ENCODE peak calls at places on chromosomes 7 and 10, in nine cellular contexts. One of them, this sample, is unnamed.

GRCh38 chr10:20041931-20042330 is 225.7 kb downstream of the PLXDC2 start:
- DNase-seq in fibroblast of the aortic adventitia: no peak
- DNase-seq in IMR-90: no peak
- DNase-seq in CD8-positive, alpha-beta T cell: no peak
- DNase-seq in uterus: no peak
- DNase-seq in fibroblast of lung: no peak
- DNase-seq in prostate gland: no peak
- DNase-seq in colonic mucosa: no peak
- DNase-seq in A549: no peak
- DNase-seq in this sample: no peak

GRCh38 chr7:28239823-28240204 is 59.2 kb upstream of the JAZF1 start:
- DNase-seq in fibroblast of the aortic adventitia: no peak
- DNase-seq in IMR-90: no peak
- DNase-seq in CD8-positive, alpha-beta T cell: no peak
- DNase-seq in uterus: no peak
- DNase-seq in fibroblast of lung: no peak
- DNase-seq in prostate gland: no peak
- DNase-seq in colonic mucosa: no peak
- DNase-seq in A549: no peak
- DNase-seq in this sample: no peak

GRCh38 chr10:14560794-14561765 is 213.6 kb downstream of the FAM107B start:
- DNase-seq in fibroblast of the aortic adventitia: no peak
- DNase-seq in IMR-90: no peak
- DNase-seq in CD8-positive, alpha-beta T cell: no peak
- DNase-seq in uterus: no peak
- DNase-seq in fibroblast of lung: no peak
- DNase-seq in prostate gland: no peak
- DNase-seq in colonic mucosa: peak; percentile 21
- DNase-seq in A549: no peak
- DNase-seq in this sample: no peak

GRCh38 chr10:77711683-77712049 is 74.1 kb upstream of the KCNMA1 start:
- DNase-seq in fibroblast of the aortic adventitia: no peak
- DNase-seq in IMR-90: no peak
- DNase-seq in CD8-positive, alpha-beta T cell: no peak
- DNase-seq in uterus: no peak
- DNase-seq in fibroblast of lung: no peak
- DNase-seq in prostate gland: no peak
- DNase-seq in colonic mucosa: no peak
- DNase-seq in A549: no peak
- DNase-seq in this sample: no peak

GRCh38 chr10:99920901-99921300 is 88.8 kb downstream of the DNMBP start:
- DNase-seq in fibroblast of the aortic adventitia: peak; percentile 62
- DNase-seq in IMR-90: peak; percentile 64
- DNase-seq in CD8-positive, alpha-beta T cell: no peak
- DNase-seq in uterus: no peak
- DNase-seq in fibroblast of lung: peak; percentile 71
- DNase-seq in prostate gland: no peak
- DNase-seq in colonic mucosa: no peak
- DNase-seq in A549: no peak
- DNase-seq in this sample: no peak

GRCh38 chr7:7756577-7756976 is 38.2 kb upstream of the RPA3 start:
- DNase-seq in fibroblast of the aortic adventitia: no peak
- DNase-seq in IMR-90: no peak
- DNase-seq in CD8-positive, alpha-beta T cell: no peak
- DNase-seq in uterus: no peak
- DNase-seq in fibroblast of lung: no peak
- DNase-seq in prostate gland: no peak
- DNase-seq in colonic mucosa: no peak
- DNase-seq in A549: no peak
- DNase-seq in this sample: no peak

GRCh38 chr10:91694170-91694794 is 61.4 kb upstream of the PPP1R3C start:
- DNase-seq in fibroblast of the aortic adventitia: peak; percentile 62
- DNase-seq in IMR-90: peak; percentile 51
- DNase-seq in CD8-positive, alpha-beta T cell: no peak
- DNase-seq in uterus: no peak
- DNase-seq in fibroblast of lung: peak; percentile 23
- DNase-seq in prostate gland: no peak
- DNase-seq in colonic mucosa: peak; percentile 30
- DNase-seq in A549: peak; percentile 54
- DNase-seq in this sample: no peak

GRCh38 chr10:49662169-49662830 is 17.2 kb upstream of the C10orf53 start:
- DNase-seq in fibroblast of the aortic adventitia: no peak
- DNase-seq in IMR-90: no peak
- DNase-seq in CD8-positive, alpha-beta T cell: peak; percentile 17
- DNase-seq in uterus: no peak
- DNase-seq in fibroblast of lung: no peak
- DNase-seq in prostate gland: peak; percentile 1
- DNase-seq in colonic mucosa: no peak
- DNase-seq in A549: no peak
- DNase-seq in this sample: no peak

GRCh38 chr10:20855398-20856038 is 41.6 kb downstream of the NEBL start:
- DNase-seq in fibroblast of the aortic adventitia: peak; percentile 54
- DNase-seq in IMR-90: peak; percentile 35
- DNase-seq in CD8-positive, alpha-beta T cell: no peak
- DNase-seq in uterus: no peak
- DNase-seq in fibroblast of lung: peak; percentile 29
- DNase-seq in prostate gland: no peak
- DNase-seq in colonic mucosa: no peak
- DNase-seq in A549: no peak
- DNase-seq in this sample: no peak

GRCh38 chr7:2732959-2733584 is 45.1 kb downstream of the AMZ1 start:
- DNase-seq in fibroblast of the aortic adventitia: peak; percentile 54
- DNase-seq in IMR-90: peak; percentile 41
- DNase-seq in CD8-positive, alpha-beta T cell: no peak
- DNase-seq in uterus: peak; percentile 74
- DNase-seq in fibroblast of lung: peak; percentile 78
- DNase-seq in prostate gland: peak; percentile 89
- DNase-seq in colonic mucosa: peak; percentile 46
- DNase-seq in A549: no peak
- DNase-seq in this sample: no peak
- TF ChIP-seq CTCF in fibroblast of the aortic adventitia: no peak
- TF ChIP-seq CTCF in IMR-90: no peak
- TF ChIP-seq CTCF in CD8-positive, alpha-beta T cell: no peak
- TF ChIP-seq CTCF in uterus: no peak
- TF ChIP-seq CTCF in fibroblast of lung: peak; percentile 5
- TF ChIP-seq CTCF in prostate gland: peak; percentile 16
- TF ChIP-seq CTCF in colonic mucosa: no peak
- TF ChIP-seq CTCF in A549: no peak
- TF ChIP-seq CTCF in this sample: no peak

GRCh38 chr10:5945561-5946418 is 31.6 kb downstream of the IL15RA start:
- DNase-seq in fibroblast of the aortic adventitia: peak; percentile 99
- DNase-seq in IMR-90: peak; percentile 97
- DNase-seq in CD8-positive, alpha-beta T cell: no peak
- DNase-seq in uterus: peak; percentile 86
- DNase-seq in fibroblast of lung: peak; percentile 98
- DNase-seq in prostate gland: peak; percentile 20
- DNase-seq in colonic mucosa: peak; percentile 47
- DNase-seq in A549: no peak
- DNase-seq in this sample: peak; percentile 78

GRCh38 chr10:5946786-5947185 is 30.6 kb downstream of the IL15RA start:
- DNase-seq in fibroblast of the aortic adventitia: no peak
- DNase-seq in IMR-90: no peak
- DNase-seq in CD8-positive, alpha-beta T cell: no peak
- DNase-seq in uterus: no peak
- DNase-seq in fibroblast of lung: no peak
- DNase-seq in prostate gland: no peak
- DNase-seq in colonic mucosa: no peak
- DNase-seq in A549: no peak
- DNase-seq in this sample: no peak

GRCh38 chr10:5944389-5945202 is 32.7 kb downstream of the IL15RA start:
- DNase-seq in fibroblast of the aortic adventitia: peak; percentile 100
- DNase-seq in IMR-90: peak; percentile 100
- DNase-seq in CD8-positive, alpha-beta T cell: no peak
- DNase-seq in uterus: peak; percentile 98
- DNase-seq in fibroblast of lung: peak; percentile 100
- DNase-seq in prostate gland: peak; percentile 48
- DNase-seq in colonic mucosa: peak; percentile 88
- DNase-seq in A549: peak; percentile 34
- DNase-seq in this sample: peak; percentile 99

GRCh38 chr10:5943536-5943935 is 33.8 kb downstream of the IL15RA start:
- DNase-seq in fibroblast of the aortic adventitia: peak; percentile 50
- DNase-seq in IMR-90: peak; percentile 59
- DNase-seq in CD8-positive, alpha-beta T cell: no peak
- DNase-seq in uterus: peak; percentile 79
- DNase-seq in fibroblast of lung: peak; percentile 68
- DNase-seq in prostate gland: no peak
- DNase-seq in colonic mucosa: no peak
- DNase-seq in A549: no peak
- DNase-seq in this sample: no peak

GRCh38 chr10:5945203-5945534 is 32.2 kb downstream of the IL15RA start:
- DNase-seq in fibroblast of the aortic adventitia: no peak
- DNase-seq in IMR-90: no peak
- DNase-seq in CD8-positive, alpha-beta T cell: no peak
- DNase-seq in uterus: peak; percentile 50
- DNase-seq in fibroblast of lung: no peak
- DNase-seq in prostate gland: no peak
- DNase-seq in colonic mucosa: no peak
- DNase-seq in A549: no peak
- DNase-seq in this sample: no peak
- H3K4me3 ChIP-seq in fibroblast of the aortic adventitia: peak overlapping the region; percentile 43
- H3K4me3 ChIP-seq in IMR-90: no peak overlapping the region
- H3K4me3 ChIP-seq in CD8-positive, alpha-beta T cell: no peak overlapping the region
- H3K4me3 ChIP-seq in uterus: peak overlapping the region; percentile 7
- H3K4me3 ChIP-seq in fibroblast of lung: peak overlapping the region; percentile 36
- H3K4me3 ChIP-seq in prostate gland: no peak overlapping the region
- H3K4me3 ChIP-seq in colonic mucosa: no peak overlapping the region
- H3K4me3 ChIP-seq in A549: no peak overlapping the region
- H3K4me3 ChIP-seq in this sample: peak overlapping the region; percentile 22

GRCh38 chr10:79319372-79319771 is 27.9 kb upstream of the PPIF start:
- DNase-seq in fibroblast of the aortic adventitia: no peak
- DNase-seq in IMR-90: no peak
- DNase-seq in CD8-positive, alpha-beta T cell: no peak
- DNase-seq in uterus: no peak
- DNase-seq in fibroblast of lung: no peak
- DNase-seq in prostate gland: no peak
- DNase-seq in colonic mucosa: no peak
- DNase-seq in A549: no peak
- DNase-seq in this sample: no peak

GRCh38 chr10:79315602-79315920 is 31.7 kb upstream of the PPIF start:
- DNase-seq in fibroblast of the aortic adventitia: no peak
- DNase-seq in IMR-90: no peak
- DNase-seq in CD8-positive, alpha-beta T cell: no peak
- DNase-seq in uterus: no peak
- DNase-seq in fibroblast of lung: no peak
- DNase-seq in prostate gland: no peak
- DNase-seq in colonic mucosa: no peak
- DNase-seq in A549: no peak
- DNase-seq in this sample: no peak

GRCh38 chr10:79314761-79315601 is 32.3 kb upstream of the PPIF start:
- DNase-seq in fibroblast of the aortic adventitia: no peak
- DNase-seq in IMR-90: no peak
- DNase-seq in CD8-positive, alpha-beta T cell: no peak
- DNase-seq in uterus: peak; percentile 20
- DNase-seq in fibroblast of lung: no peak
- DNase-seq in prostate gland: no peak
- DNase-seq in colonic mucosa: peak; percentile 52
- DNase-seq in A549: no peak
- DNase-seq in this sample: no peak

GRCh38 chr10:79318369-79318768 is 28.9 kb upstream of the PPIF start:
- DNase-seq in fibroblast of the aortic adventitia: no peak
- DNase-seq in IMR-90: no peak
- DNase-seq in CD8-positive, alpha-beta T cell: no peak
- DNase-seq in uterus: no peak
- DNase-seq in fibroblast of lung: no peak
- DNase-seq in prostate gland: no peak
- DNase-seq in colonic mucosa: no peak
- DNase-seq in A549: no peak
- DNase-seq in this sample: no peak

DNA sequence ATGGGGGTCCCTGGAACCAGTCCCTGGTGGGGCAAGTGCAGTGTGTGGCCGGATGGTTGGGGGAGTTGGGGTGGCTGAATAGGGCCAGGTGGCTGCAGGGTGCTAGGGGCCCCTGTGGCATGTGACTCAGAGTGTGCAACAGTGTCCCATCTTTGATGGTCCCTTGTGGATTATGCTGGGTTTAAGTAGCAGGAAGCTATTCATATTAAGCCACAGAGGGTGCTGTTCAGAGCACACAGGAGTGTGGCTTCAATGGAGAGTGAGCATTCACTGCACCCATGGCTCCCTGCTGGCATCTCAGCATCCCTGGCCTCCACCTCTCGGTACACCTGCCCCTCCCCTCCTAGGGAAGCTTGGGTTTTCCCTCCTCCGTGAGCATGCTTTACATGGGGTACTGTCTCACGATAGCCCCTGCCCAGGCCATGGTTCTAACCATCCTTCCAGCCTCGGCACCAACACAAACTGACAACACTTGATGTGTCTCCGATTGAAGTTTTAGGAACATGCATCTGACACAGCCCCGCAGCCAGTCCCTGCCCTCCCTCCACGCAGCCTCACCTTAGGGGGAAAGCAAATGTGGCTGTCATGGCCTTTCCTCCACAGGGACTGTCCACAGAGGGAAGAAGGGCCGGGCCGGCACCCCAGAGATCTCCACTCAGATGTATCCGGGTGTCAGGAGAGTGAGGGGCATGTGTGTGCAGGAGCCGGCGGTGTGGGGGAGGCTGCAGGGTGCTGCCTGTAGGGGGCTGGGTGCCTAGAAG is 30.4 kb upstream of the PPIF start:
- DNase-seq in fibroblast of the aortic adventitia: no peak
- DNase-seq in IMR-90: peak; percentile 29
- DNase-seq in CD8-positive, alpha-beta T cell: peak; percentile 58
- DNase-seq in uterus: no peak
- DNase-seq in fibroblast of lung: peak; percentile 14
- DNase-seq in prostate gland: no peak
- DNase-seq in colonic mucosa: no peak
- DNase-seq in A549: no peak
- DNase-seq in this sample: no peak
- TF ChIP-seq CTCF in fibroblast of the aortic adventitia: no peak
- TF ChIP-seq CTCF in IMR-90: no peak
- TF ChIP-seq CTCF in CD8-positive, alpha-beta T cell: no peak
- TF ChIP-seq CTCF in uterus: no peak
- TF ChIP-seq CTCF in fibroblast of lung: no peak
- TF ChIP-seq CTCF in prostate gland: no peak
- TF ChIP-seq CTCF in colonic mucosa: no peak
- TF ChIP-seq CTCF in A549: no peak
- TF ChIP-seq CTCF in this sample: no peak

DNA sequence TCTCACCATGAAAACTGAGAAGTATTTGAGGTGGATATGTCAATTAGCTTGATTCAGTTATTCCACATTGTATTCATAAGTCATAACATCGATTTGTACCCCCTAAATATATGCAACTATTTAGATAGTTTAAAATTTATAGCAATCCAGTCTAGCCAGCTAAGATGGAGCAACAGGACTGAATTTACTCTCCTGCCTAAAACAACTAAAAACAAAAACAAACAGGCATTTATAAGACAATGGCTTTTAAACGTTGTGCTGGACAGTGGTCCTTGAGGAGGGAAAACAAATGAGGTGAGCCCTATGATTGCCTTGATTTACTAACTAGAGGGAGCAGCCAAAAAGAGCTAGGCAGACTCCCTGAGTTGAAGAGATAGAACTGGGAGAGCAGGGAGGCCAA is 814 bp upstream of the GPAM start:
- DNase-seq in fibroblast of the aortic adventitia: no peak
- DNase-seq in IMR-90: no peak
- DNase-seq in CD8-positive, alpha-beta T cell: no peak
- DNase-seq in uterus: no peak
- DNase-seq in fibroblast of lung: no peak
- DNase-seq in prostate gland: no peak
- DNase-seq in colonic mucosa: no peak
- DNase-seq in A549: no peak
- DNase-seq in this sample: no peak
- H3K4me3 ChIP-seq in fibroblast of the aortic adventitia: peak overlapping the region; percentile 96
- H3K4me3 ChIP-seq in IMR-90: no peak overlapping the region
- H3K4me3 ChIP-seq in CD8-positive, alpha-beta T cell: peak overlapping the region; percentile 65
- H3K4me3 ChIP-seq in uterus: no peak overlapping the region
- H3K4me3 ChIP-seq in fibroblast of lung: peak overlapping the region; percentile 93
- H3K4me3 ChIP-seq in prostate gland: peak overlapping the region; percentile 59
- H3K4me3 ChIP-seq in colonic mucosa: no peak overlapping the region
- H3K4me3 ChIP-seq in A549: peak overlapping the region; percentile 93
- H3K4me3 ChIP-seq in this sample: peak overlapping the region; percentile 93

This sample was measured in HFF-Myc.